ENCODE peak calls at places on chromosomes 7 and 10, in nine cellular contexts. W is T-helper 9 cell, H is cardiac muscle cell, Q is mammary epithelial cell, I is NCI-H187 treated with DMSO at 0.1 percent for 48 hours, M is GF-D8, U is kidney epithelial cell, R is H4, D is NCI-H2171. E is an unnamed sample.

GRCh38 chr7:88015309-88015708 is 81.3 kb downstream of the ADAM22 start:
- DNase-seq in W (no peak), H (no peak), Q (no peak), I (no peak), M (no peak), U (no peak), R (no peak), D (no peak), E (no peak)

GRCh38 chr10:104734408-104734807 is 93.3 kb downstream of the SORCS3 start:
- DNase-seq in W (no peak), H (no peak), Q (peak), I (no peak), M (no peak), U (no peak), R (no peak), D (no peak), E (no peak)

GRCh38 chr7:70940597-70940996 is 191.3 kb upstream of the GALNT17 start:
- DNase-seq in W (no peak), H (no peak), Q (no peak), I (no peak), M (no peak), U (no peak), R (no peak), D (no peak), E (no peak)

GRCh38 chr7:9796241-9796640 is 1177.4 kb upstream of the PHF14 start:
- DNase-seq in W (no peak), H (no peak), Q (no peak), I (no peak), M (no peak), U (no peak), R (peak), D (no peak), E (peak)

GRCh38 chr10:85612378-85612775 is 754.2 kb downstream of the GRID1 start:
- DNase-seq in W (peak), H (no peak), Q (no peak), I (no peak), M (no peak), U (no peak), R (peak), D (no peak), E (no peak)

GRCh38 chr7:111678281-111678680 is 116.0 kb upstream of the IMMP2L start:
- DNase-seq in W (no peak), H (no peak), Q (peak), I (no peak), M (no peak), U (no peak), R (no peak), D (no peak), E (no peak)

GRCh38 chr7:85184599-85185354 is 2.1 kb downstream of the SEMA3D start:
- DNase-seq in W (no peak), H (peak), Q (peak), I (no peak), M (no peak), U (no peak), R (peak), D (no peak), E (peak)

GRCh38 chr7:20998309-20998708 is 211.6 kb upstream of the SP8 start:
- DNase-seq in W (no peak), H (no peak), Q (peak), I (no peak), M (no peak), U (peak), R (no peak), D (no peak), E (no peak)

GRCh38 chr7:39069046-39069445 is 91.3 kb downstream of the POU6F2 start:
- DNase-seq in W (no peak), H (no peak), Q (no peak), I (peak), M (no peak), U (no peak), R (no peak), D (no peak), E (no peak)

E was measured in NCI-H524.